ENCODE peak calls at places on chromosomes 4 and X, in four cellular contexts. D is hepatocyte, I is fibroblast of the aortic adventitia, H is endothelial cell of umbilical vein. P is an unnamed sample.

GRCh38 chr4:173685761-173686260 is 155.8 kb upstream of the HAND2 start:
- DNase-seq in H (no peak), D (no peak), I (no peak), P (no peak)

GRCh38 chrX:17822351-17822750 is 38.7 kb downstream of the RAI2 start:
- DNase-seq in H (no peak), I (peak; percentile 31), D (no peak), P (no peak)

GRCh38 chr4:97923096-97923495 is 220.2 kb downstream of the STPG2 start:
- DNase-seq in I (no peak), H (no peak), D (no peak), P (no peak)

GRCh38 chr4:3246458-3247398 is 2.2 kb upstream of the MSANTD1 start:
- DNase-seq in I (no peak), D (no peak), H (no peak), P (no peak)

GRCh38 chrX:45196701-45197100 is 4.0 kb downstream of the DIPK2B start:
- DNase-seq in H (peak; percentile 86), D (no peak), I (no peak), P (peak; percentile 3)

GRCh38 chrX:147912093-147912801 is 528 bp downstream of the FMR1 start:
- DNase-seq in H (peak; percentile 51), D (peak; percentile 35), I (peak; percentile 40), P (peak; percentile 32)

GRCh38 chr4:151807220-151807619 is 46.4 kb upstream of the GATB start:
- DNase-seq in D (no peak), I (no peak), H (no peak), P (no peak)

GRCh38 chrX:41789374-41789773 is 65.4 kb downstream of the GPR82 start:
- DNase-seq in D (peak; percentile 8), I (no peak), H (no peak), P (no peak)

GRCh38 chr4:143025111-143025704 is 159.5 kb upstream of the USP38 start:
- DNase-seq in I (peak; percentile 66), H (no peak), D (no peak), P (peak; percentile 65)

GRCh38 chr4:134132086-134132783 is 69.4 kb downstream of the PABPC4L start:
- DNase-seq in I (no peak), H (no peak), D (no peak), P (no peak)
- TF ChIP-seq CTCF in I (no peak), H (no peak), D (no peak), P (no peak)

GRCh38 chr4:100511906-100512305 is 5.9 kb downstream of the EMCN start:
- DNase-seq in D (no peak), I (no peak), H (peak; percentile 41), P (no peak)
- H3K4me3 ChIP-seq in D (no peak overlapping the region), I (no peak overlapping the region), H (no peak overlapping the region), P (no peak overlapping the region)

DNA sequence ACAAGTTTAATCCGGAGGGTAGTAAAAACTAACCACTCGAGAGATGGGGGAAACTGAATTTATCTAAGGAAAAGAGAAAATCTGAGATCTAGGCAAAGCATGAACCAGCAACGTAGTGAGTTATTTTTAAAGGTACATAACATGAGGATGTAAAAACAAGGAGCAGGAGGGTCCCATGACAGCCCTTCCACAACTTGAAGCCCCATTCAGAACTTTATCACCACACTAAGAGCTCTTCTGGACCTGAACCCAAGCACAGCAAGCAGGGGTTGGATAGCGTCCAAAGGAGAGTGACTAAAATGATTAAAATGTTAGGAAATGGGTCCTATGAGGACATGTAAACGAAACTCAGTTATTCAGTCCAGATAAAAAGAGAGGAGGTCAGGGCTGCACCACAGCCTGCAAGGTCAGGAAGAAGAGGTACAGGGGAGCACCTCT is 16.2 kb downstream of the SH3RF1 start:
- DNase-seq in I (peak; percentile 94), D (no peak), H (peak; percentile 89), P (peak; percentile 88)
- TF ChIP-seq CTCF in I (no peak), D (no peak), H (no peak), P (no peak)

GRCh38 chr4:89894654-89895652 is at the start of gene MMRN1:
- DNase-seq in I (no peak), H (peak; percentile 95), D (no peak), P (no peak)
- H3K4me3 ChIP-seq in I (no peak within 1 kb of the TSS), H (peak within 1 kb of the TSS; percentile 83), D (no peak within 1 kb of the TSS), P (no peak within 1 kb of the TSS)

DNA sequence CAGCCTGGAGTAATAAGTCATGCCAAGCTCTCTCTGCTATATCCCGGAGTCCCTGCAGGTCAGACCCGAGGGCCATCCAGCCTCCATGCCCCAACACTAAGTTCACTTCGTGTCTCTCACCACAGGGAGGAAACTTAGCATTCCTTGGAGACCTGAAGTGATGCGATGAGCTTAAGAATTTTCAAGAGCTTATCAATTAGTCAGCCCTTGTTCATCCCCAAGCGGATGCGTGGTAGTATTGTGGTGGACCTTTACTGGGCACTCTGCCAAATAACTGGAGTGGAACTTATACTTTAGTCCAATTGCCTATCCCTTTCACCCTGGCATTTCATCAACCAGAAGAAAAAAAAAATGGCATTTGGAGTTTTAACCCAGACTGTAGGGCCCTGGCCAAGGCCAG is 137.2 kb downstream of the RELL1 start:
- DNase-seq in D (no peak), H (peak; percentile 50), I (peak; percentile 88), P (peak; percentile 72)
- TF ChIP-seq CTCF in D (no peak), H (no peak), I (no peak), P (no peak)

GRCh38 chrX:109472939-109473713 is 8.8 kb downstream of the GUCY2F start:
- DNase-seq in I (peak; percentile 60), H (peak; percentile 77), D (peak; percentile 38), P (peak; percentile 77)
- H3K4me3 ChIP-seq in I (no peak overlapping the region), H (no peak overlapping the region), D (no peak overlapping the region), P (no peak overlapping the region)

GRCh38 chr4:82898322-82899243 is 2.0 kb upstream of the THAP9 start:
- DNase-seq in H (peak; percentile 83), I (peak; percentile 96), D (peak; percentile 61), P (peak; percentile 88)

GRCh38 chr4:82899339-82899738 is 1.2 kb upstream of the THAP9 start:
- DNase-seq in D (no peak), I (peak; percentile 36), H (peak; percentile 45), P (peak; percentile 37)

GRCh38 chr4:82901129-82901718 is 689 bp downstream of the THAP9 start:
- DNase-seq in D (no peak), H (no peak), I (no peak), P (no peak)

GRCh38 chr4:82900016-82900334 is 560 bp upstream of the THAP9 start:
- DNase-seq in D (peak; percentile 40), H (no peak), I (no peak), P (no peak)

DNA sequence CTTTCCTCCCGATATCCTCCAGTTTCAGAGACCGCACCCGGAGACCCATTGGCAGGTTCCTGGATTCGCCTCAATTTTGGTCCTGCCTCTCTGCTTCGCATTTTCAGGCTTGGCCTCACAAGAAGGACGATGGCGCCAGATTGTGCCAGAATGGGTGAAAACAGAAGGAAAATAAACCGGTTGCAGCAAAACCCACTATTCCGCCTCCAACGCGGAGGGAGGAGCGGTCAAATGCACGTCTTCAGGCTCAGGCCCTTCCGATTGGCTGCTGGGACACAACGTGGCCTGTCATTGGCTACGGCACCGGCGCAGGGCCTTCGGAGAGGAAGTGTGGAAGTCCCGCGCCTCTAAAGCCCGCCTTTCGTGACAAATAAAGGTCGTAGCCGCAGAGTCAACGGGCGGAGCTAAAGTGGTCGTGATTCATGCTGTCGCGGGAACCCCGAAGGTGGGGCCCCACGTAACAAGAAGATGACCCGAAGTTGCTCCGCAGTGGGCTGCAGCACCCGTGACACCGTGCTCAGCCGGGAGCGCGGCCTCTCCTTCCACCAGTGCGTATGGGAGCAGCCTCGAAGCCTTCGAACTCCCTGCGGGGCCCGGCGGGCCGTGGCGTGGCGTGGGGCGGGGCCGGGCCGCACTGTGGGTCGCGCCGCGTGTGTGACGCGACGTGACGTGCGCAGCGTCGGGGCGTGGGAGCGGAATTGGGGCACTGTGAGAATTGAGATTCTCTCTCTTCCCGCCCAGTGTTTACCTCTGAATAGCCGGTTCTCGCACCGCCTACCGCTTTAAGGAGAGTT is at the start of gene THAP9:
- DNase-seq in H (peak; percentile 100), I (peak; percentile 99), D (peak; percentile 99), P (peak; percentile 100)
- TF ChIP-seq CTCF in H (no peak), I (no peak), D (no peak), P (no peak)

GRCh38 chr4:105921301-105921700 is 26.0 kb downstream of the NPNT start:
- DNase-seq in I (no peak), D (no peak), H (no peak), P (no peak)
- H3K4me3 ChIP-seq in I (no peak overlapping the region), D (no peak overlapping the region), H (no peak overlapping the region), P (no peak overlapping the region)

P was measured in astrocyte of the spinal cord.